ENCODE peak calls at places on chromosomes 3 and 15, in five cellular contexts. N is lung, J is sigmoid colon, U is body of pancreas, S is pancreas. Q is an unnamed sample.

GRCh38 chr3:42503957-42504333 is 1.5 kb downstream of the VIPR1 start:
- DNase-seq in U (peak), N (no peak), J (peak), S (no peak), Q (peak)

GRCh38 chr3:78832785-78833204 is 935.0 kb downstream of the ROBO1 start:
- DNase-seq in U (no peak), J (no peak), S (no peak), N (no peak), Q (no peak)

GRCh38 chr15:29570931-29571727 is 251.1 kb downstream of the TJP1 start:
- DNase-seq in J (no peak), S (peak), U (peak), N (no peak), Q (no peak)

GRCh38 chr3:149450281-149450680 is 24.2 kb upstream of the TM4SF4 start:
- DNase-seq in U (no peak), J (no peak), N (no peak), S (no peak), Q (no peak)

GRCh38 chr3:57026918-57027317 is 33.5 kb upstream of the SPATA12 start:
- DNase-seq in N (no peak), S (no peak), J (no peak), U (peak), Q (no peak)

GRCh38 chr3:42500909-42501308 is 1.5 kb upstream of the VIPR1 start:
- DNase-seq in N (no peak), U (no peak), J (peak), S (no peak), Q (peak)

GRCh38 chr15:58065445-58066041 is at the start of gene ALDH1A2:
- DNase-seq in N (no peak), U (peak), J (peak), S (peak), Q (peak)

GRCh38 chr3:37770336-37770735 is 91.3 kb upstream of the CTDSPL start:
- DNase-seq in U (no peak), J (no peak), S (no peak), N (no peak), Q (no peak)

GRCh38 chr15:59333401-59334062 is 39.1 kb downstream of the MYO1E start:
- DNase-seq in N (no peak), J (no peak), S (no peak), U (no peak), Q (no peak)

GRCh38 chr3:57594576-57594975 is 2.6 kb downstream of the ARF4 start:
- DNase-seq in N (no peak), J (no peak), U (no peak), S (no peak), Q (no peak)

GRCh38 chr3:123143669-123144411 is 57.9 kb upstream of the SEC22A start:
- DNase-seq in S (no peak), J (no peak), N (no peak), U (no peak), Q (no peak)

GRCh38 chr3:183315739-183316138 is 62.7 kb downstream of the B3GNT5 start:
- DNase-seq in N (no peak), J (no peak), U (no peak), S (no peak), Q (no peak)

GRCh38 chr3:169659858-169660614 is 3.5 kb downstream of the MECOM start:
- DNase-seq in S (peak), U (peak), N (no peak), J (no peak), Q (no peak)

GRCh38 chr3:168040624-168041208 is 55.0 kb downstream of the GOLIM4 start:
- DNase-seq in S (no peak), N (no peak), U (no peak), J (no peak), Q (no peak)

GRCh38 chr3:158718490-158719170 is 13.6 kb downstream of the RARRES1 start:
- DNase-seq in N (no peak), J (no peak), U (no peak), S (no peak), Q (peak)

GRCh38 chr3:152638707-152639450 is 196.1 kb upstream of the P2RY1 start:
- DNase-seq in N (no peak), J (peak), S (no peak), U (peak), Q (no peak)

GRCh38 chr15:74988007-74988800 is 7.2 kb upstream of the SCAMP5 start:
- DNase-seq in U (peak), S (no peak), J (no peak), N (no peak), Q (no peak)

GRCh38 chr3:107846282-107846852 is 244.5 kb downstream of the CD47 start:
- DNase-seq in U (peak), J (peak), S (no peak), N (peak), Q (no peak)

GRCh38 chr15:87489902-87490301 is 766.6 kb downstream of the NTRK3 start:
- DNase-seq in J (no peak), N (no peak), U (no peak), S (no peak), Q (no peak)

GRCh38 chr3:61981005-61981404 is 392.3 kb downstream of the FEZF2 start:
- DNase-seq in N (no peak), U (no peak), S (no peak), J (no peak), Q (no peak)

GRCh38 chr3:11850003-11850402 is 3.3 kb upstream of the TAMM41 start:
- DNase-seq in S (no peak), U (no peak), J (no peak), N (no peak), Q (no peak)

GRCh38 chr3:138940446-138940845 is 6.5 kb downstream of the FOXL2 start:
- DNase-seq in J (peak), S (no peak), U (no peak), N (no peak), Q (no peak)

GRCh38 chr3:169760479-169760878 is 4.4 kb downstream of the TERC start:
- DNase-seq in N (no peak), J (no peak), S (no peak), U (no peak), Q (no peak)

GRCh38 chr15:92605225-92605944 is 50.2 kb downstream of the FAM174B start:
- DNase-seq in J (no peak), S (no peak), U (no peak), N (no peak), Q (no peak)

GRCh38 chr15:94677202-94677790 is 445.9 kb downstream of the MCTP2 start:
- DNase-seq in U (no peak), J (no peak), S (no peak), N (no peak), Q (no peak)

GRCh38 chr15:63501256-63502089 is 2.9 kb upstream of the USP3 start:
- DNase-seq in S (peak), U (peak), J (peak), N (peak), Q (peak)

GRCh38 chr3:143443851-143444331 is 324.3 kb downstream of the CHST2 start:
- DNase-seq in N (peak), U (peak), J (peak), S (no peak), Q (no peak)

GRCh38 chr3:51708216-51708845 is 1.5 kb downstream of the GRM2 start:
- DNase-seq in N (no peak), U (no peak), J (peak), S (peak), Q (peak)

GRCh38 chr3:45575491-45575923 is 19.0 kb upstream of the LIMD1 start:
- DNase-seq in N (peak), S (no peak), U (no peak), J (no peak), Q (no peak)

GRCh38 chr3:40827942-40828688 is 303.4 kb downstream of the ZNF621 start:
- DNase-seq in J (peak), N (no peak), S (no peak), U (peak), Q (peak)

GRCh38 chr3:143329567-143330164 is 210.1 kb downstream of the CHST2 start:
- DNase-seq in U (no peak), S (no peak), J (no peak), N (no peak), Q (no peak)

GRCh38 chr3:150543531-150543930 is 2.8 kb downstream of the SERP1 start:
- DNase-seq in S (no peak), J (no peak), U (no peak), N (no peak), Q (no peak)

GRCh38 chr15:64693134-64693533 is 82.3 kb downstream of the RBPMS2 start:
- DNase-seq in U (peak), J (peak), N (no peak), S (no peak), Q (peak)

GRCh38 chr15:65792988-65793812 is 1.1 kb upstream of the DENND4A start:
- DNase-seq in S (no peak), J (no peak), N (no peak), U (no peak), Q (no peak)

GRCh38 chr3:127259882-127260281 is 28.0 kb downstream of the PRR20G start:
- DNase-seq in N (no peak), U (no peak), S (no peak), J (no peak), Q (no peak)

GRCh38 chr15:52350423-52350822 is 54.8 kb upstream of the MYO5C start:
- DNase-seq in S (no peak), J (no peak), N (no peak), U (no peak), Q (no peak)

GRCh38 chr3:44880284-44880683 is 5.9 kb downstream of the TGM4 start:
- DNase-seq in S (no peak), U (no peak), N (no peak), J (no peak), Q (no peak)

GRCh38 chr3:35422826-35423601 is 216.3 kb upstream of the ARPP21 start:
- DNase-seq in J (no peak), U (no peak), N (no peak), S (no peak), Q (no peak)

DNA sequence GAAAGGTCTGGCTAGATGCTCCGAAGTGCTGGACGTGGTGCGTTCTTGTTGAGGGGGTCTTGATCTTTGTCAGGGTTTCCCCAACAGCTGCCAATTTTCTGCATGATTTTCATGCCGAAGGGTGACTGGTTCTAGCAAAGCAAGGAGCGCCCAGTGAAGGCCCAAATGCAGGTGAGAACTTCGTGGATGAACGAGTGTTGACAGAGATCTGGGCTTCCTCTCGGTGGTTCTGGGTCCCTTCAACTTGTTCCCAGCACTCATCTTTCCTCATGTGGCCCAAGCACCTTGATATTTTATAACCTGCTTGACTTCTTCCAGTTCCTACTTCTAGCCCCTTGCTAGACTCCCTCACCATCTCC is 40.8 kb upstream of the TFRC start:
- DNase-seq in N (no peak), S (no peak), U (no peak), J (no peak), Q (no peak)
- H3K4me3 ChIP-seq in N (no peak), S (no peak), U (no peak), J (no peak), Q (no peak)

DNA sequence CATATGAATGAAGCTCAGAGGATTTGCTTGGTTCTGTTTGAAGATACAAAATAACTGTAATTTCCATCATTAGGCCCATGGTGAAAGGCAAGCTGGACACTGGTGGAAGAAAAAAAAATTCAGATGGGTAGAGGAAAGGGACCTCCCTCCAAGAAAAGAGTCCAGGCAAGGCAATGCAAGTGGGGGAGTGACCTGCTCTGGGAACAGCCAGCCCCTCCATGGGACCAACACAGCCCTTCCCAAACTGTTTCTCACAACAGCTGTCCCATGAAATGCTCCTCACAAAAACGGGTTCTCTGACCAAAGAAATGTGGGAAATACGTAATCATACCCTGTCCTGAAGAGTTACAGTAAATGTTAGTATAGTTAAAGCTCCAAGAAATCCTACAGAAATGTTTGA is 4.4 kb upstream of the AP3S2 start:
- DNase-seq in S (no peak), J (no peak), U (no peak), N (no peak), Q (no peak)
- TF ChIP-seq CTCF in S (no peak), J (no peak), U (no peak), N (no peak), Q (no peak)

DNA sequence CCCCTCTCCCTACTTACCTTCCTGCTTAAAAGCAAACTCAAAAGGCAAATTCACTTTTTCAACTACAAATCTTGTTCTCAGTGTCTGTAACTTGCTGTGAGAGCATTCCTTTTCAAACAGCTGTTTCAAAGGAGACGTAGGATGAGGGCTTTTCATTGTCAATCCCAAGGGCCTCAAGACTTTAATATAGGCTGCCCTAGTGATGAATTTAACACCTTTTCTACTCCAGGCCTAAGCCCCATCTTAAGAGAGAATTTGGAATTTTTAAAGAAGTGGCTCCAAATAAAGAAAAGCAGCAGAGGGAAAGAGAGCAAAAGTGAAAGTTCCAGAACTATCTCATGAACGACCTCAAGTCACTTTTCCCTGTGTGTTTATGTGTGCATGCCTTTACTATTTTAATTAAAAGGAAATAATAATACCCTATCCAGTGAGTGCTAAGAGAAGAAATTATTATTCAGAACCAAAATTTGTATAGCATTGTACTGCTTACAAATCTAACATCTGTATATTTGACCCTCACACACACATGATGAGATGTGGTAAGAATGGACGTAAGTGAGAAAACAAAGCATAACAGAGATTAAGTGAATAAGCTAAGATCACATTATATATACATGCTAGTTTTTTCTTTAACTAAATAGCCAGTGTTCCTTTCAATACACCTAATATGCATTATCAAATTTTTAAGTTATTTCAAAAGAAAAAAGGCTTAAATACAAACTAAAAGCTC is 196.4 kb downstream of the VGLL3 start:
- DNase-seq in N (no peak), S (no peak), J (no peak), U (no peak), Q (no peak)
- H3K27ac ChIP-seq in N (peak), S (peak), J (peak), U (no peak), Q (peak)

DNA sequence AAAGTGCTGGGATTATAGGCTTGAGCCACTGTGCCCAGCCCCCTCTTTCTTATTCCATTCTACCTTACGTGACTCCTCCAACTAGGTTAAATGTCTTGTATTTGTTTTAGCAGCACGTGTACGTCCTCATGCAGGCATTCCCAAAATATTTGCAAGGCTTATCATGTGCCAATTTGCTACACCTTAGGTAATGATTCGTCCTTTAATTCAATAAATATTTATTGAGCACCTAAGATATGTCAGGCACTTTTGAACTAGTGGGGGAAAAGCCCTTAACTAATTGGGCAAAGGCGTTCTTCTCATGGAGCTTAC is 15.0 kb upstream of the MAGI1 start:
- DNase-seq in N (peak), U (no peak), S (no peak), J (no peak), Q (no peak)
- H3K4me3 ChIP-seq in N (no peak), U (no peak), S (no peak), J (no peak), Q (no peak)

DNA sequence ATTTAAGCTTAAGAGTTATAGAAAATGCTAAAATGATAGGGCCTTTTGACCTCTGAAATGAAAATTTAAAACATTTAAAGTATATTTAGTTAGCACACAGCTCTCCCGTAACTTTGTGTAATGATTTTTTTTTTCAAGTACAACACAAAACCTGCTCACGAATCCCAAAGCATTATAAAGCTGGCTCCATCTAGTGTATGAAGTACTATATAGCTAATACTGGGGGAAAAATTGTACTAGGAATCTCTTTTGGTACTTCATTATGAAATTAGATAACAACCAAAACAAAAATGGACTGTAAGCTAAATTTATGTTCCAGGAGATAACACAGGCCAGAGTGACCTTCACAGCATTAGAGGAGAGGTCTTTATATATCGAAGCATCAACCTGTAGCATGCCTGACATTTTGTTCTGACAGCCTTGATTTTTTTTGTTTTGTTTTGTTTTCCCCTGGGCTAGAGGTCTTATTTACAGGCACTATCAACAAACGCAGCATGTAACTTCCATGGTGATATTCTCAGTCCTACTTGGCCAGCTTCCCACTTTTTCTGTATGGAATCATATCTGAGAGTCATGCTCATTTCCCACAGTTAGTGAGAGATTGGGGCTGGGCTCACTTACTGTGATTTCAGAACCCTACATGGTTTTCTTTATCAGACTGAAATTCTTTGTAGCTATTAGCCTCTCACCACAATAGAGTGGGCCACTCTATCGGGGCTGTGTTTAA is 116.3 kb downstream of the MITF start:
- DNase-seq in S (no peak), N (no peak), U (peak), J (no peak), Q (no peak)
- TF ChIP-seq CTCF in S (no peak), N (no peak), U (peak), J (no peak), Q (no peak)

GRCh38 chr3:171165986-171166385 is 139.5 kb upstream of the SLC2A2 start:
- DNase-seq in N (no peak), S (no peak), U (no peak), J (no peak), Q (no peak)
- H3K27ac ChIP-seq in N (no peak), S (no peak), U (no peak), J (no peak), Q (no peak)

GRCh38 chr3:140727886-140728285 is 50.0 kb downstream of the TRIM42 start:
- DNase-seq in J (no peak), U (no peak), S (no peak), N (no peak), Q (no peak)
- H3K4me3 ChIP-seq in J (no peak), U (no peak), S (no peak), N (no peak), Q (no peak)

GRCh38 chr3:194197396-194197960 is 61.5 kb downstream of the HES1 start:
- DNase-seq in J (no peak), U (no peak), N (no peak), S (no peak), Q (no peak)
- TF ChIP-seq CTCF in J (no peak), U (no peak), N (no peak), S (no peak), Q (no peak)

DNA sequence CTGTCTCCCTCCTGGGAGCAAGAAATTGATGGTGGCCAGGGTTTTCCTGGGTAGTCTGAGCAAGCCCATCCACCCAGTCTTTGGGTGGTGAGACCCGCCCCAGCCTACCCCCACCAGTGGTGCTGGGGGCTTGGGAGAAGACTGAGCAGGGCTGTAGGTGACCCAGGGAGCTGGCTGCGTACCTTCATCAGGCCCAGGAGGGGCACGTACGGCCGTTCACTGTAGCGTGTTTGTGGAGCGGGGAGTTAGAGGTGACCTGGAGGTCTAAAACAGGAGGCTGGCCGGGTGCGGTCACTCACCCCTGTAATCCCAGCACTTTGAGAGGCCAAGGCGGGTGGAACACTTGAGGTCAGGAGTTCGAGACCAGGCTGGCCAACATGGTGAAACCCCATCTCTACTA is 11.5 kb downstream of the LOXL1 start:
- DNase-seq in J (no peak), U (no peak), N (no peak), S (no peak), Q (no peak)
- H3K27ac ChIP-seq in J (no peak), U (no peak), N (no peak), S (no peak), Q (no peak)

GRCh38 chr15:80242802-80243201 is 9.2 kb downstream of the CTXND1 start:
- DNase-seq in J (no peak), S (no peak), U (peak), N (no peak), Q (no peak)
- H3K4me3 ChIP-seq in J (no peak), S (no peak), U (no peak), N (no peak), Q (no peak)

Q was measured in coronary artery.